ENCODE peak calls at places on chromosomes 12 and 14, in seven cellular contexts. A, T, N, U, J, M and B are unnamed samples.

GRCh38 chr14:29627141-29627540 is 300.5 kb downstream of the PRKD1 start:
- DNase-seq in A (peak; percentile 57), T (no peak), N (no peak), U (no peak), J (peak; percentile 42), M (no peak), B (no peak)

GRCh38 chr12:15928870-15929571 is 17.9 kb downstream of the DERA start:
- DNase-seq in A (no peak), T (no peak), N (no peak), U (no peak), J (no peak), M (no peak), B (no peak)

GRCh38 chr12:119412811-119413794 is 78.6 kb downstream of the CCDC60 start:
- DNase-seq in A (peak; percentile 59), T (peak; percentile 88), N (peak; percentile 49), U (peak; percentile 51), J (peak; percentile 89), M (peak; percentile 87), B (peak; percentile 87)

GRCh38 chr14:66240112-66240511 is 246.1 kb upstream of the CCDC196 start:
- DNase-seq in A (no peak), T (no peak), N (no peak), U (no peak), J (no peak), M (peak; percentile 23), B (no peak)

GRCh38 chr14:43503508-43503907 is 1003.6 kb downstream of the FSCB start:
- DNase-seq in A (no peak), T (no peak), N (no peak), U (peak; percentile 7), J (no peak), M (no peak), B (no peak)

GRCh38 chr12:5433081-5433839 is 1.4 kb downstream of the NTF3 start:
- DNase-seq in A (peak; percentile 63), T (peak; percentile 54), N (no peak), U (peak; percentile 32), J (peak; percentile 55), M (no peak), B (peak; percentile 21)

GRCh38 chr14:59482471-59483331 is 1.5 kb downstream of the L3HYPDH start:
- DNase-seq in A (peak; percentile 95), T (no peak), N (no peak), U (peak; percentile 90), J (peak; percentile 71), M (peak; percentile 88), B (no peak)

GRCh38 chr14:65032319-65032718 is 45.6 kb downstream of the FNTB start:
- DNase-seq in A (no peak), T (no peak), N (no peak), U (no peak), J (peak; percentile 21), M (no peak), B (no peak)

GRCh38 chr12:71439613-71440392 is at the start of gene LGR5:
- DNase-seq in A (peak; percentile 7), T (peak; percentile 76), N (no peak), U (peak; percentile 39), J (peak; percentile 84), M (peak; percentile 20), B (peak; percentile 69)

GRCh38 chr12:70180140-70180539 is 63.1 kb upstream of the CNOT2 start:
- DNase-seq in A (no peak), T (no peak), N (no peak), U (no peak), J (no peak), M (no peak), B (no peak)
- H3K27ac ChIP-seq in A (no peak overlapping the region), T (no peak overlapping the region), N (no peak overlapping the region), U (no peak overlapping the region), J (no peak overlapping the region), M (no peak overlapping the region), B (no peak overlapping the region)

DNA sequence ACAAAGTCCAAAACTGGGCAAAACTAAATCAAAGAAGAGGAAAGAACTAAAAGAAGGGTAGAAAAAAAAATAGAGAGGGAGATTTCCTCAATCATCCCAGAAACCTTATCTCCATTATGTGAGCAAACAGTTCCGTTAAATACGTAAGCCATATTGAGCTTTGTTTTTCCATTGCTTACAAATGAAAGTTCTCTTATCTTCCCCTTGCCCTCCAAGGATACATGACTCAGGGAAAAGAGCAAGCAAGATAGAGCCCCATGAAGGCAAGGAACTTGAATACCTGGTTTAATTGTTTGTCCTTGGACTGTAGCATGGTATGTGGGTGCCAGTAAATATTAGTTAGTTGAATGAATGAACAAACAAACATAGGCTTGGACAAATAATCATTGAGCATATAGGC is 126.8 kb upstream of the USP15 start:
- DNase-seq in A (no peak), T (no peak), N (no peak), U (no peak), J (no peak), M (no peak), B (no peak)
- H4K8ac ChIP-seq in A (no peak overlapping the region), T (no peak overlapping the region), N (no peak overlapping the region), U (no peak overlapping the region), J (no peak overlapping the region), M (no peak overlapping the region), B (no peak overlapping the region)

GRCh38 chr14:71486274-71486673 is 446.0 kb upstream of the RGS6 start:
- DNase-seq in A (no peak), T (no peak), N (no peak), U (no peak), J (no peak), M (no peak), B (no peak)

GRCh38 chr14:71481215-71481614 is 451.0 kb upstream of the RGS6 start:
- DNase-seq in A (no peak), T (no peak), N (no peak), U (no peak), J (no peak), M (no peak), B (no peak)

GRCh38 chr14:71485833-71486232 is 446.4 kb upstream of the RGS6 start:
- DNase-seq in A (no peak), T (no peak), N (no peak), U (no peak), J (no peak), M (no peak), B (no peak)

GRCh38 chr14:71483154-71483553 is 449.1 kb upstream of the RGS6 start:
- DNase-seq in A (no peak), T (no peak), N (no peak), U (no peak), J (no peak), M (no peak), B (no peak)

GRCh38 chr14:71482701-71483100 is 449.5 kb upstream of the RGS6 start:
- DNase-seq in A (peak; percentile 71), T (no peak), N (no peak), U (no peak), J (no peak), M (no peak), B (no peak)
- H3K27ac ChIP-seq in A (no peak overlapping the region), T (no peak overlapping the region), N (no peak overlapping the region), U (no peak overlapping the region), J (no peak overlapping the region), M (no peak overlapping the region), B (no peak overlapping the region)

DNA sequence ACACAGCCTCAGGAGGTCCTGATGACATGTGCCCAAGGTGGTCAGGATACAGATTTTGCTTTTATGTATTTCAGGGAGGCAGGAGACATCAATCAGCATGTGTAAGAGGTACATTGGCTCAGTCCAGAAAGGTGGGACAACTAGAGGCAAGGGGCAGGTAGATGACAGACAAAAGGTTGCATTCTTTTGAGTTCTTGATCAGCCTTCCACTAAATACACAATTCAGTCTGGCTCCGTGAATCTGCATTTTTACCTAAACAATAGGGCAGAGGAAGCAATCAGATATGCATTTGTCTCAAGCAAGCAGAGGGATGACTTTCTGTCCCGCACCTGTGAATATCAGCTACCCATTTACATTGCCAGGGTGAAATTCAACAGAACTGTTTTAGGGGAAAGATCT is 178.6 kb downstream of the KSR2 start:
- DNase-seq in A (no peak), T (peak; percentile 49), N (no peak), U (no peak), J (peak; percentile 81), M (no peak), B (no peak)
- H4K8ac ChIP-seq in A (no peak overlapping the region), T (no peak overlapping the region), N (no peak overlapping the region), U (no peak overlapping the region), J (no peak overlapping the region), M (no peak overlapping the region), B (no peak overlapping the region)

GRCh38 chr12:53498235-53498630 is 1.0 kb downstream of the MAP3K12 start:
- DNase-seq in A (no peak), T (no peak), N (no peak), U (no peak), J (no peak), M (no peak), B (no peak)
- H3K27ac ChIP-seq in A (peak overlapping the region; percentile 92), T (no peak overlapping the region), N (peak overlapping the region; percentile 68), U (no peak overlapping the region), J (no peak overlapping the region), M (no peak overlapping the region), B (peak overlapping the region; percentile 12)

DNA sequence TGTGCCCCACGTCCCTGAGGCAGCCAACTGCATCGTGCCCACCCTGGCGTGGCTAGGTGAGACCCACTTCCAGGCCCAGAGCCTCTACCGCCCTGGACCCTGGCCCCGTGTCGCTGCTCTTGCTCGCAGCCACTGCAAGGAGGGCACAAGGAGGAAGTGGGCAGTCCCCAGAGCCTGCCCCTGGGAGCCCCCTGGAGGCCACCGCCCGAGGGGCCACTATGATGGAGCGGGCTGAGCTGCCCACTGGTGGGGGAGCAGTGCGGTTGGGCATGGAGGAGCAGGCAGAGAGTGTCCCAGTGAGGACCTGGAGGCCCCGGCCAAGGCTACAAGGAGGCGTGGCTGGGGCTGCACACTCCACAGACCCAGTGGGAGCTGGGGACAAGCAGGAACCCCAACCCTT is 323.6 kb downstream of the PCNX1 start:
- DNase-seq in A (no peak), T (peak; percentile 60), N (no peak), U (no peak), J (no peak), M (no peak), B (no peak)
- H4K8ac ChIP-seq in A (no peak overlapping the region), T (no peak overlapping the region), N (peak overlapping the region; percentile 2), U (no peak overlapping the region), J (no peak overlapping the region), M (peak overlapping the region; percentile 43), B (peak overlapping the region; percentile 93)

DNA sequence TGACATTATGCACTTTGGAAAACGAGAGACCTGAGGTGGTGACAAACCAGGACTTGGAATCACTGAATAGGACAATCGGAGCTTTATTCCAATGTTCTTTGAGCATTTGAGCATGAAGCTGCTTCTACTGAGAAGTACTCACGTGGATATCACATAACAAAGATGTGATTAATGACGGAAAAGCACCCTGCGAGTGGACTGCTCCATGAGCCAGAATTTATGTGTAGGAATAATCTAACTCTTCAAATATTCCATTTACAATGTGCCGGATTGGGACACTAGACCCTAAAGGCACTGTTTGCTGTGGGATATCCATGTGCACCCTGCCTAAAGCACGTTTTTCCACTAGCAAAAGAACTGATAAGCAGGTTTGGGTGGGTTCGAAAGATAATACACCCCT is 866 bp upstream of the DUSP16 start:
- DNase-seq in A (peak; percentile 32), T (no peak), N (no peak), U (peak; percentile 51), J (no peak), M (peak; percentile 20), B (no peak)
- H3K27ac ChIP-seq in A (no peak overlapping the region), T (no peak overlapping the region), N (no peak overlapping the region), U (no peak overlapping the region), J (no peak overlapping the region), M (no peak overlapping the region), B (no peak overlapping the region)

DNA sequence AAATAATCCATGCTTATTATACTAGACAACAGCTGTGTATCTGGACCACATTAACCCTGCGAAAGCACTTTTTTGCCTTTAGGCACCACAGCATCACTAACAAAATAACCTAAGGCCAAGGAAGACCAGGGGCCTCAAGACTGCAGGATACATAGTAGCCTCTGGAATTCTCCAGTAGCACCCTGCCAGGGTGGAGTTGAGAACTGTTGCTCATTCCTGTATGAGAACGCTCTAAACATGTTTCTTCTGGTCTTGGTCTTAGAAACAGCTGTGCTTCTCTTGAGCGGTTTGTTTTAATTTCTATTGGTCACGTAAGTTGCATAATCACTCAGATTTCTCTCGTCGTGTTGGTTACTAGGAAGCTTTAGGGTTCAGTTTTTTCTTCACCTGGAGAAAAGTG is 7.9 kb downstream of the B4GALNT3 start:
- DNase-seq in A (no peak), T (no peak), N (no peak), U (peak; percentile 71), J (no peak), M (no peak), B (no peak)
- H4K8ac ChIP-seq in A (no peak overlapping the region), T (no peak overlapping the region), N (no peak overlapping the region), U (no peak overlapping the region), J (no peak overlapping the region), M (no peak overlapping the region), B (no peak overlapping the region)